ENCODE peak calls at places on chromosomes 6 and 20, in four cellular contexts. F, S, L and Y are unnamed samples.

GRCh38 chr20:63752411-63753101 is 13.0 kb downstream of the SLC2A4RG start:
- DNase-seq in F (no peak), S (no peak), L (no peak), Y (no peak)

GRCh38 chr6:1578293-1578745 is 31.4 kb upstream of the FOXC1 start:
- DNase-seq in S (no peak), L (peak), F (no peak), Y (no peak)

GRCh38 chr6:3202999-3203696 is 24.3 kb downstream of the TUBB2B start:
- DNase-seq in S (no peak), F (peak), L (peak), Y (peak)

GRCh38 chr20:57062696-57063270 is 203.7 kb downstream of the BMP7 start:
- DNase-seq in L (no peak), S (no peak), F (no peak), Y (no peak)

GRCh38 chr6:150142304-150142656 is 564 bp upstream of the PPP1R14C start:
- DNase-seq in S (peak), L (no peak), F (peak), Y (peak)

GRCh38 chr6:31383149-31383548 is 20.2 kb upstream of the MICA start:
- DNase-seq in S (no peak), L (no peak), F (no peak), Y (no peak)

GRCh38 chr6:9083108-9083507 is 647.8 kb upstream of the SLC35B3 start:
- DNase-seq in S (no peak), L (no peak), F (no peak), Y (no peak)

GRCh38 chr6:25866011-25866410 is 8.0 kb downstream of the SLC17A3 start:
- DNase-seq in S (no peak), F (no peak), L (no peak), Y (no peak)

GRCh38 chr6:6191476-6191875 is 129.0 kb downstream of the F13A1 start:
- DNase-seq in L (peak), F (no peak), S (peak), Y (no peak)

GRCh38 chr6:138864343-138864890 is 68.5 kb downstream of the ECT2L start:
- DNase-seq in F (no peak), S (no peak), L (no peak), Y (no peak)

GRCh38 chr6:128394171-128394570 is 126.2 kb downstream of the PTPRK start:
- DNase-seq in L (no peak), F (peak), S (no peak), Y (no peak)

GRCh38 chr6:16836186-16836981 is 75.1 kb upstream of the ATXN1 start:
- DNase-seq in L (peak), F (peak), S (peak), Y (no peak)

GRCh38 chr20:18645851-18646250 is 58.0 kb downstream of the DTD1 start:
- DNase-seq in F (no peak), L (no peak), S (no peak), Y (no peak)

GRCh38 chr20:16946097-16946496 is 197.9 kb downstream of the OTOR start:
- DNase-seq in S (no peak), L (no peak), F (no peak), Y (no peak)

GRCh38 chr20:23640873-23641667 is 3.3 kb upstream of the CST3 start:
- DNase-seq in F (no peak), L (peak), S (no peak), Y (no peak)

GRCh38 chr6:107667790-107668189 is 156.3 kb downstream of the SCML4 start:
- DNase-seq in S (no peak), L (no peak), F (no peak), Y (no peak)

GRCh38 chr6:88891135-88891845 is 72.1 kb downstream of the RNGTT start:
- DNase-seq in F (no peak), L (no peak), S (no peak), Y (no peak)

GRCh38 chr6:15901141-15902115 is 227.5 kb upstream of the MYLIP start:
- DNase-seq in L (peak), S (no peak), F (no peak), Y (no peak)

GRCh38 chr6:90610671-90611542 is 24.0 kb upstream of the MAP3K7 start:
- DNase-seq in L (peak), S (peak), F (peak), Y (no peak)

GRCh38 chr6:56386717-56387116 is 139.3 kb upstream of the COL21A1 start:
- DNase-seq in F (no peak), L (no peak), S (no peak), Y (no peak)

GRCh38 chr6:7991992-7992815 is 72.0 kb downstream of the BLOC1S5 start:
- DNase-seq in F (peak), S (peak), L (peak), Y (peak)

GRCh38 chr6:1087112-1087843 is 224.6 kb upstream of the FOXQ1 start:
- DNase-seq in S (no peak), F (no peak), L (no peak), Y (no peak)

GRCh38 chr20:22690616-22691179 is 106.3 kb upstream of the FOXA2 start:
- DNase-seq in F (no peak), L (no peak), S (no peak), Y (no peak)

GRCh38 chr20:8291200-8291599 is 159.1 kb downstream of the PLCB1 start:
- DNase-seq in F (no peak), S (no peak), L (no peak), Y (no peak)

GRCh38 chr6:134358320-134358719 is 40.4 kb upstream of the SGK1 start:
- DNase-seq in S (no peak), L (no peak), F (peak), Y (peak)

GRCh38 chr6:47964994-47965393 is 146.0 kb downstream of the PTCHD4 start:
- DNase-seq in L (no peak), F (no peak), S (no peak), Y (no peak)

GRCh38 chr6:47970826-47971225 is 140.2 kb downstream of the PTCHD4 start:
- DNase-seq in F (no peak), L (no peak), S (no peak), Y (no peak)

GRCh38 chr6:47967843-47968242 is 143.2 kb downstream of the PTCHD4 start:
- DNase-seq in S (no peak), F (peak), L (peak), Y (no peak)
- TF ChIP-seq CTCF in S (no peak), F (no peak), L (no peak), Y (no peak)

GRCh38 chr20:51381557-51381956 is 161.0 kb downstream of the NFATC2 start:
- DNase-seq in L (no peak), S (no peak), F (no peak), Y (no peak)
- TF ChIP-seq CTCF in L (no peak), S (no peak), F (no peak), Y (no peak)

GRCh38 chr20:36573798-36574277 is 441 bp downstream of the TGIF2 start:
- DNase-seq in S (no peak), L (peak), F (no peak), Y (no peak)

GRCh38 chr20:36572701-36573102 is 695 bp upstream of the TGIF2 start:
- DNase-seq in L (peak), S (peak), F (no peak), Y (no peak)

GRCh38 chr20:36573103-36573797 is at the start of gene TGIF2:
- DNase-seq in S (peak), L (peak), F (peak), Y (no peak)

GRCh38 chr20:36569847-36570429 is 3.5 kb upstream of the TGIF2 start:
- DNase-seq in L (no peak), S (no peak), F (peak), Y (no peak)

GRCh38 chr20:36571564-36572504 is 1.6 kb upstream of the TGIF2 start:
- DNase-seq in L (no peak), F (no peak), S (peak), Y (no peak)
- TF ChIP-seq CTCF in L (no peak), F (no peak), S (peak), Y (no peak)

DNA sequence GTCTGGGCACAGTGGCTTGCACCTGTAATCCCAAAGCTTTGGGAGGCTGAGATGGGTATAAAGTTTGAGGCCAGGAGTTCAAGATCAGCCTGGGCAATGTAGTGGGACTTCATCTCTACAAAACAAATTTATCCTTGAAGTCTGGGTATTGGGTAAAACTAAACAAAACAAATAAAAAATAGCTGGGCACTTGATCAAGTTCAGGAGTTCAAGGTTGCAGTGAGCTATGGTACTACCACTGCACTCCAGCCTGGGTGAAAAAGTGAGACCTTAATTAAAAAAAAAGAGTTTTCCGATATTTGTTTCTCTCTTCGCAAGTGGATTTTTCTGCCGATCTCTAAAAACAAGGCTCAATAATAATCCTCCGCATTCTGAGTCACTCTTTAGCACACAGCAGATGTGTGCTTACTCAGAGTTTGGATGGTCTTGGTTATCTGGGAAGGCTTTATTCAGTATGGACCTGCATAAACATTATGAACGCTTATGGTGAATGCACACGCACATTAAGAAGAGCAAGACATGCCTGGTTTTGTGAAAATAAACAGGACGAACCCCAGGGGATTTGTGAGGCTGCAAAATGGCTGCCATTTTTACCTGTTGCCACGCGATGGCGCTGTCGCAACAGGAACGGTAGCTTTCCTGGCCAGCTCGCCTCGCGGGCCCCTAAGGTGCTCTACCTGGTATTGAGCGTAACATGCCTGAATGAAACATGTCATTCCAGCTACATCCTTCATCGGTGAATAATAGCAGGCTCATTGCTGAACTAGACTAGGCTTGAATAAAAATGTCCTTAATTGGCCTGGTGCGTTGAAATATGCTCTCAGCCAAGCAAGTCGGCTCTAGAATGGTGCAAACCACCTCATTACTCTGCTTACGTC is 6.0 kb downstream of the OPN5 start:
- DNase-seq in F (peak), S (peak), L (peak), Y (peak)
- TF ChIP-seq CTCF in F (peak), S (peak), L (peak), Y (peak)

GRCh38 chr20:1965520-1966278 is 28.2 kb downstream of the PDYN start:
- DNase-seq in S (peak), L (peak), F (peak), Y (no peak)

GRCh38 chr20:1968958-1969357 is 24.9 kb downstream of the PDYN start:
- DNase-seq in F (no peak), L (no peak), S (peak), Y (no peak)

GRCh38 chr20:1961374-1961773 is 32.5 kb downstream of the PDYN start:
- DNase-seq in L (no peak), F (no peak), S (no peak), Y (no peak)

GRCh38 chr20:1964061-1964460 is 29.8 kb downstream of the PDYN start:
- DNase-seq in F (no peak), L (no peak), S (no peak), Y (no peak)

DNA sequence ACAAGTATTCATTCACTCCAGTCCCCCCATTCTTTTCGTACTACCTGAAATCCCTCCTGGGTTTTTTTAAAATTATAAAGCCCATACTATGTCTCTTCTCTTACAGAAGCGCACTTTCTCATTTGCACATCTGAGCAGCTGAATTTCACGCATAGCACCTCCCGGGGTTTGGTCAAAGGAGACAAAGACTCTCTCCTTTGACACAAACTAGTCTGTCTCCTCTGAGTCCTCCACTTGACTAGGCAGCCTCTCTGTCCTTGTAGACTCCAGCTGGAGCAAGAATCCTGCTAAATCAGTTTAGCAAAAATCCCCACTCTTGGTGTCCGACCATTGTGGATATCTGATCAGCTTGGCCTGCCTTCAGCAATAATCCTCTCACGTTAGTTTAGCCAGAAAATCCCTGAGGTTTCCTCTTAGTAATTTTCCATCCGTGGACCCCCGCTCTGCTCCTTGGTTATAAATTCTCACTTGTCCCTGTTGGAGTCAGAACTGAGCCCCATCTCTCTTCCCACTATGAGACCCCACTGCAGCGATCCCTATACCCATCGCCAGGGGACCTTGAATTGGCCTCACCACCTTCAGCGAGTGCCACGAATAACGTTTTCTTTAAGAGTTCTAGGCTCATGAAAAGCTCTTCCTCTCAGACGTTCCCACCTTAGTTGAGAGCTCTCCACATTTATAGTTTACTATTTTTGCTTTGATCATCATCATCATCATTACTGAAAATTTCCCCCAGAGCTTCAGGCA is 29.0 kb downstream of the PDYN start:
- DNase-seq in S (peak), F (no peak), L (no peak), Y (no peak)
- TF ChIP-seq CTCF in S (peak), F (no peak), L (no peak), Y (peak)

DNA sequence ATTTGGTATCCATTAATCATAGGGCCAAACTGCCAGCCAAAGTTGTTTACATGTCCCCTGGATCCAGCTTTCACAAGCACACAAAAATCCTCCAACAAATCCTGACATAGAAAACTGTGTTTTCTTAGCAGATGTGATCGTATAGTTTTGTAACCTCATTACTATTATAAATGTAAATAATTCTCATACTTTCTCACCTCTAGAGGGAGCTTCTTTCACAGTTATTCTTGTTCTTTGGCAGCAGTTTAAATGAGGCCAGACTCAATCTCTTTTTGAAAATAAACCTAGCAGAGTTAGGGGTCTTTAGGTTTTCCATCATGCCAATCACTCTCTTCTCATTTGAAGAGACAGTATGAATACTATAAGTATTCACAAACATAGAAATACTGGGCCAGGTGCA is 17.0 kb upstream of the ZNF318 start:
- DNase-seq in F (peak), S (peak), L (peak), Y (no peak)
- TF ChIP-seq CTCF in F (peak), S (peak), L (peak), Y (peak)